ENCODE peak calls at places on chromosomes 13 and 19, in five cellular contexts. One of them, this sample, is unnamed. For H3K36me3, the result is how much of the 10 kb centered on the place peaks cover.

GRCh38 chr19:871446-872265 is 12.2 kb downstream of the CFD start:
- DNase-seq in H1: peak
- DNase-seq in HepG2: peak
- DNase-seq in sigmoid colon: no peak
- DNase-seq in breast epithelium: no peak
- DNase-seq in this sample: no peak

GRCh38 chr13:113992276-113993005 is 18.6 kb upstream of the C13orf46 start:
- DNase-seq in breast epithelium: no peak
- DNase-seq in H1: no peak
- DNase-seq in HepG2: no peak
- DNase-seq in sigmoid colon: no peak
- DNase-seq in this sample: no peak

GRCh38 chr13:26946675-26947342 is 186.2 kb upstream of the GPR12 start:
- DNase-seq in sigmoid colon: no peak
- DNase-seq in HepG2: peak
- DNase-seq in breast epithelium: no peak
- DNase-seq in H1: no peak
- DNase-seq in this sample: no peak

GRCh38 chr13:46523972-46524737 is 28.8 kb upstream of the LRCH1 start:
- DNase-seq in HepG2: no peak
- DNase-seq in sigmoid colon: no peak
- DNase-seq in breast epithelium: no peak
- DNase-seq in H1: no peak
- DNase-seq in this sample: no peak

GRCh38 chr13:75458696-75459422 is 23.1 kb downstream of the TBC1D4 start:
- DNase-seq in H1: no peak
- DNase-seq in breast epithelium: peak
- DNase-seq in sigmoid colon: no peak
- DNase-seq in HepG2: peak
- DNase-seq in this sample: no peak

GRCh38 chr13:25286308-25286968 is 850 bp downstream of the MTMR6 start:
- DNase-seq in breast epithelium: no peak
- DNase-seq in sigmoid colon: no peak
- DNase-seq in H1: no peak
- DNase-seq in HepG2: peak
- DNase-seq in this sample: no peak

GRCh38 chr13:100788540-100788939 is 113.9 kb upstream of the TMTC4 start:
- DNase-seq in breast epithelium: no peak
- DNase-seq in sigmoid colon: no peak
- DNase-seq in H1: no peak
- DNase-seq in HepG2: no peak
- DNase-seq in this sample: no peak

GRCh38 chr19:39705578-39706188 is 1.4 kb downstream of the LGALS14 start:
- DNase-seq in H1: no peak
- DNase-seq in sigmoid colon: no peak
- DNase-seq in breast epithelium: no peak
- DNase-seq in HepG2: no peak
- DNase-seq in this sample: no peak

GRCh38 chr19:15631817-15632216 is 8.9 kb upstream of the CYP4F3 start:
- DNase-seq in sigmoid colon: no peak
- DNase-seq in HepG2: peak
- DNase-seq in breast epithelium: no peak
- DNase-seq in H1: no peak
- DNase-seq in this sample: no peak

GRCh38 chr19:51398096-51398704 is 7.8 kb upstream of the C19orf84 start:
- DNase-seq in H1: no peak
- DNase-seq in sigmoid colon: no peak
- DNase-seq in HepG2: peak
- DNase-seq in breast epithelium: no peak
- DNase-seq in this sample: no peak

GRCh38 chr13:42990147-42990990 is 1.7 kb downstream of the EPSTI1 start:
- DNase-seq in HepG2: no peak
- DNase-seq in sigmoid colon: no peak
- DNase-seq in H1: no peak
- DNase-seq in breast epithelium: no peak
- DNase-seq in this sample: no peak

GRCh38 chr13:93889430-93889829 is 590.1 kb downstream of the DCT start:
- DNase-seq in sigmoid colon: no peak
- DNase-seq in H1: no peak
- DNase-seq in breast epithelium: no peak
- DNase-seq in HepG2: no peak
- DNase-seq in this sample: no peak

GRCh38 chr13:92843549-92843948 is 383.1 kb upstream of the GPC6 start:
- DNase-seq in H1: no peak
- DNase-seq in HepG2: no peak
- DNase-seq in breast epithelium: no peak
- DNase-seq in sigmoid colon: no peak
- DNase-seq in this sample: no peak

GRCh38 chr19:6856749-6857372 is 30.5 kb upstream of the ADGRE1 start:
- DNase-seq in H1: no peak
- DNase-seq in breast epithelium: no peak
- DNase-seq in HepG2: no peak
- DNase-seq in sigmoid colon: no peak
- DNase-seq in this sample: no peak

GRCh38 chr13:107374038-107374437 is 806.1 kb upstream of the ARGLU1 start:
- DNase-seq in H1: no peak
- DNase-seq in HepG2: no peak
- DNase-seq in breast epithelium: no peak
- DNase-seq in sigmoid colon: no peak
- DNase-seq in this sample: no peak

GRCh38 chr13:41802033-41802683 is 158.8 kb downstream of the VWA8 start:
- DNase-seq in sigmoid colon: no peak
- DNase-seq in H1: no peak
- DNase-seq in HepG2: no peak
- DNase-seq in breast epithelium: no peak
- DNase-seq in this sample: no peak

GRCh38 chr13:67977081-67977480 is 746.9 kb upstream of the PCDH9 start:
- DNase-seq in breast epithelium: no peak
- DNase-seq in HepG2: no peak
- DNase-seq in H1: no peak
- DNase-seq in sigmoid colon: no peak
- DNase-seq in this sample: no peak

GRCh38 chr19:11115895-11116446 is 26.7 kb downstream of the LDLR start:
- DNase-seq in HepG2: no peak
- DNase-seq in sigmoid colon: no peak
- DNase-seq in H1: no peak
- DNase-seq in breast epithelium: no peak
- DNase-seq in this sample: no peak
- H3K36me3 ChIP-seq in HepG2: half or more
- H3K36me3 ChIP-seq in sigmoid colon: under half
- H3K36me3 ChIP-seq in H1: half or more
- H3K36me3 ChIP-seq in breast epithelium: under half
- H3K36me3 ChIP-seq in this sample: under half

GRCh38 chr13:74070065-74070464 is 64.1 kb downstream of the KLF12 start:
- DNase-seq in HepG2: no peak
- DNase-seq in H1: no peak
- DNase-seq in breast epithelium: no peak
- DNase-seq in sigmoid colon: no peak
- DNase-seq in this sample: no peak
- TF ChIP-seq POLR2AphosphoS5 in HepG2: no peak
- TF ChIP-seq POLR2AphosphoS5 in H1: no peak
- TF ChIP-seq POLR2AphosphoS5 in breast epithelium: no peak
- TF ChIP-seq POLR2AphosphoS5 in sigmoid colon: no peak
- TF ChIP-seq POLR2AphosphoS5 in this sample: no peak

GRCh38 chr19:13995017-13995728 is 10.9 kb downstream of the RFX1 start:
- DNase-seq in sigmoid colon: no peak
- DNase-seq in breast epithelium: no peak
- DNase-seq in H1: no peak
- DNase-seq in HepG2: no peak
- DNase-seq in this sample: no peak
- TF ChIP-seq POLR2A in sigmoid colon: no peak
- TF ChIP-seq POLR2A in breast epithelium: no peak
- TF ChIP-seq POLR2A in H1: no peak
- TF ChIP-seq POLR2A in HepG2: no peak
- TF ChIP-seq POLR2A in this sample: no peak

GRCh38 chr19:17158584-17158983 is 56.6 kb upstream of the USE1 start:
- DNase-seq in HepG2: no peak
- DNase-seq in H1: no peak
- DNase-seq in breast epithelium: no peak
- DNase-seq in sigmoid colon: no peak
- DNase-seq in this sample: no peak
- H3K36me3 ChIP-seq in HepG2: under half
- H3K36me3 ChIP-seq in H1: under half
- H3K36me3 ChIP-seq in breast epithelium: under half
- H3K36me3 ChIP-seq in sigmoid colon: under half
- H3K36me3 ChIP-seq in this sample: half or more

DNA sequence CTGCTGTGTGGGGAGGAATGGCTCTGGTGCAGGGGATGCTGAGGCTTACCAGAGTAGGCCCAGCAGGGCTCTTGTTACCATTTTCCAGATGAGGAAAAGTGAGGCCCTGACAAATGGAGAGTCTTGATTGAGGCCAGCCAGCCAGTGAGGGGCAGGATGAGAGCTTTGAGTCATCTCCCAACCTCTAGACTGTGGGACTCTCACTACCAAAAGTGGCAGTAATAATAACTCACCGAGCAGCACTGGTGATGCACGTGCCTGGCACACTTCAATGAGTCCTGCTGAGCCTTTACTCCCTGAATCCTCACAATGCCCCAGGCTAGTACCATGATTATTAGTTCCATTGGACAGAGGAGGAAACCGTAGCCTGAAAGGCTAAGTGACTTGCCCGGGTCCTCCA is 7.8 kb downstream of the CIC start:
- DNase-seq in breast epithelium: no peak
- DNase-seq in sigmoid colon: no peak
- DNase-seq in H1: no peak
- DNase-seq in HepG2: no peak
- DNase-seq in this sample: no peak
- TF ChIP-seq POLR2AphosphoS5 in breast epithelium: no peak
- TF ChIP-seq POLR2AphosphoS5 in sigmoid colon: no peak
- TF ChIP-seq POLR2AphosphoS5 in H1: no peak
- TF ChIP-seq POLR2AphosphoS5 in HepG2: no peak
- TF ChIP-seq POLR2AphosphoS5 in this sample: no peak

GRCh38 chr19:49772850-49773432 is 6.1 kb downstream of the AP2A1 start:
- DNase-seq in sigmoid colon: no peak
- DNase-seq in HepG2: no peak
- DNase-seq in H1: no peak
- DNase-seq in breast epithelium: no peak
- DNase-seq in this sample: no peak
- TF ChIP-seq POLR2A in sigmoid colon: no peak
- TF ChIP-seq POLR2A in HepG2: no peak
- TF ChIP-seq POLR2A in H1: no peak
- TF ChIP-seq POLR2A in breast epithelium: no peak
- TF ChIP-seq POLR2A in this sample: no peak

This sample was measured in vagina.